ENCODE peak calls at places on chromosomes 11 and 22, in six cellular contexts. N is HCT116, B is GM12878, D is H1, V is K562, Z is HepG2. E is an unnamed sample.

GRCh38 chr22:24433868-24434471 is 6.6 kb downstream of the ADORA2A start:
- DNase-seq in N (no peak), B (peak), D (no peak), V (no peak), Z (no peak), E (no peak)

GRCh38 chr11:93633835-93634234 is 27.6 kb upstream of the CEP295 start:
- DNase-seq in N (no peak), B (no peak), D (no peak), V (no peak), Z (no peak), E (no peak)

GRCh38 chr11:3808846-3809623 is 675 bp downstream of the PGAP2 start:
- DNase-seq in N (peak), B (peak), D (no peak), V (peak), Z (peak), E (no peak)

GRCh38 chr11:32050256-32050655 is 40.6 kb upstream of the RCN1 start:
- DNase-seq in N (no peak), B (no peak), D (no peak), V (no peak), Z (no peak), E (no peak)

GRCh38 chr22:48679656-48680555 is 1147.8 kb downstream of the BRD1 start:
- DNase-seq in N (no peak), B (no peak), D (no peak), V (no peak), Z (no peak), E (no peak)

GRCh38 chr11:74142624-74143023 is 28.2 kb downstream of the C2CD3 start:
- DNase-seq in N (no peak), B (no peak), D (no peak), V (no peak), Z (no peak), E (no peak)

GRCh38 chr22:24409707-24410106 is 17.7 kb upstream of the ADORA2A start:
- DNase-seq in N (no peak), B (no peak), D (no peak), V (no peak), Z (no peak), E (no peak)

GRCh38 chr11:130601141-130601540 is 152.7 kb downstream of the ADAMTS15 start:
- DNase-seq in N (no peak), B (no peak), D (no peak), V (no peak), Z (no peak), E (no peak)

GRCh38 chr22:48853627-48854240 is 973.9 kb downstream of the BRD1 start:
- DNase-seq in N (no peak), B (no peak), D (no peak), V (no peak), Z (no peak), E (no peak)

GRCh38 chr22:26360169-26360885 is 68.7 kb upstream of the ASPHD2 start:
- DNase-seq in N (peak), B (peak), D (peak), V (peak), Z (peak), E (peak)

GRCh38 chr11:117750916-117751773 is 45.9 kb downstream of the DSCAML1 start:
- DNase-seq in N (no peak), B (no peak), D (no peak), V (no peak), Z (no peak), E (no peak)

GRCh38 chr11:67312187-67313021 is 9.1 kb downstream of the SSH3 start:
- DNase-seq in N (no peak), B (no peak), D (no peak), V (peak), Z (no peak), E (no peak)

GRCh38 chr22:46039531-46039930 is 62.6 kb upstream of the WNT7B start:
- DNase-seq in N (no peak), B (no peak), D (no peak), V (no peak), Z (no peak), E (no peak)

GRCh38 chr11:115117931-115118479 is 386.2 kb downstream of the CADM1 start:
- DNase-seq in N (no peak), B (no peak), D (peak), V (no peak), Z (no peak), E (no peak)

GRCh38 chr11:120964857-120965256 is 59.0 kb upstream of the TBCEL start:
- DNase-seq in N (no peak), B (no peak), D (no peak), V (no peak), Z (no peak), E (no peak)

GRCh38 chr11:14636119-14636518 is 7.5 kb upstream of the PDE3B start:
- DNase-seq in N (no peak), B (no peak), D (no peak), V (no peak), Z (no peak), E (no peak)

GRCh38 chr22:24435861-24436351 is 8.5 kb downstream of the ADORA2A start:
- DNase-seq in N (no peak), B (no peak), D (no peak), V (no peak), Z (no peak), E (no peak)

GRCh38 chr11:8757533-8757932 is 74.9 kb downstream of the RPL27A start:
- DNase-seq in N (no peak), B (no peak), D (no peak), V (no peak), Z (no peak), E (no peak)

GRCh38 chr11:1920909-1921575 is 1.5 kb downstream of the TNNT3 start:
- DNase-seq in N (no peak), B (no peak), D (no peak), V (no peak), Z (no peak), E (no peak)

GRCh38 chr11:215581-216037 is 8.1 kb downstream of the RIC8A start:
- DNase-seq in N (no peak), B (no peak), D (no peak), V (no peak), Z (no peak), E (no peak)

GRCh38 chr11:101759771-101760450 is 154.9 kb upstream of the CEP126 start:
- DNase-seq in N (peak), B (no peak), D (no peak), V (no peak), Z (peak), E (no peak)

GRCh38 chr11:27770576-27770975 is 70.3 kb upstream of the BDNF start:
- DNase-seq in N (peak), B (no peak), D (no peak), V (no peak), Z (no peak), E (no peak)

DNA sequence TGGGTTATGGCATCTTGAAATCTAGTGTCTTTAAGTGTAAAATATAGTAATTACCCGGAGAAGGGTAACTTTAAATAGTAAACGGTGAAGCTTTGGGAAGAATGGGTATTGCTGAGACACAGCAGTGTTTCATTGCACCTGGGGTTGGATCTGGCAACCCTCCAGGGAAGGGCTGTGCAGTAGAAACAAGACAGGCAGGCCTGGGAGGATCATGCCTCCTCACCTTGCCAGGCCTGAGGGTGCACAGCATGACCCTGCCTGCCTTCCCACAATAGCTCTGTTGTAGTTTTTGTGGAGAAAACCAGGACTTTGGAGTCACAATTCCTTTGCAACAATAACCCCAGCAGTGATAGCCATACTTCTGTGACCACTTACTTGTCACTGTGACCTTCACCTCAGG is 64.6 kb upstream of the ADSL start:
- DNase-seq in N (no peak), B (no peak), D (no peak), V (no peak), Z (no peak), E (no peak)
- TF ChIP-seq ZNF274 in N (no peak), B (no peak), D (no peak), V (no peak), Z (no peak), E (no peak)

DNA sequence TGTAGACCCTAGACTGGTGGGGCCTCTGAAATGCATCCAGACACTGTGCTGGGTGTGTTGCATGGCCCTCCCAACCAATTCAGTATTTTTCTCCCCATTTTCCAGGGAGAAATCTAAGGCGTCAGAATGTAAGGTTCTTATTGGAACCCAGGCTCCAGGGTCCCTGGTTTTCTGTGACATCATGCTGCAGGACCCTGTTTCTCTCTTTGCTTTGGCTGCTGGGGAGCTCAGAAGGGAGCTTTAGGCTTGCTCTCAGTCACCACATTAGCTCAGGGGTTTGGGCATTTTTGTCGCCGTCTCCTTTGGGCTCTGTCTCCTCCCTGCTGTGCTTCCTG is 2.9 kb downstream of the MYEOV start:
- DNase-seq in N (no peak), B (no peak), D (no peak), V (no peak), Z (no peak), E (no peak)
- H3K9ac ChIP-seq in N (peak), B (peak), D (no peak), V (peak), Z (peak), E (no peak)

GRCh38 chr11:19101803-19102520 is 15.0 kb upstream of the ZDHHC13 start:
- DNase-seq in N (no peak), B (no peak), D (no peak), V (no peak), Z (no peak), E (no peak)
- TF ChIP-seq YY1 in N (no peak), B (no peak), D (no peak), V (no peak), Z (no peak), E (no peak)

GRCh38 chr11:128872594-128872993 is 5.5 kb upstream of the KCNJ1 start:
- DNase-seq in N (no peak), B (no peak), D (no peak), V (no peak), Z (no peak), E (no peak)

GRCh38 chr11:128874406-128874805 is 7.3 kb upstream of the KCNJ1 start:
- DNase-seq in N (no peak), B (no peak), D (no peak), V (no peak), Z (no peak), E (no peak)

GRCh38 chr11:128877726-128878125 is 10.6 kb upstream of the KCNJ1 start:
- DNase-seq in N (no peak), B (no peak), D (no peak), V (no peak), Z (no peak), E (no peak)

GRCh38 chr11:128878455-128878854 is 11.4 kb upstream of the KCNJ1 start:
- DNase-seq in N (no peak), B (no peak), D (no peak), V (no peak), Z (no peak), E (no peak)

DNA sequence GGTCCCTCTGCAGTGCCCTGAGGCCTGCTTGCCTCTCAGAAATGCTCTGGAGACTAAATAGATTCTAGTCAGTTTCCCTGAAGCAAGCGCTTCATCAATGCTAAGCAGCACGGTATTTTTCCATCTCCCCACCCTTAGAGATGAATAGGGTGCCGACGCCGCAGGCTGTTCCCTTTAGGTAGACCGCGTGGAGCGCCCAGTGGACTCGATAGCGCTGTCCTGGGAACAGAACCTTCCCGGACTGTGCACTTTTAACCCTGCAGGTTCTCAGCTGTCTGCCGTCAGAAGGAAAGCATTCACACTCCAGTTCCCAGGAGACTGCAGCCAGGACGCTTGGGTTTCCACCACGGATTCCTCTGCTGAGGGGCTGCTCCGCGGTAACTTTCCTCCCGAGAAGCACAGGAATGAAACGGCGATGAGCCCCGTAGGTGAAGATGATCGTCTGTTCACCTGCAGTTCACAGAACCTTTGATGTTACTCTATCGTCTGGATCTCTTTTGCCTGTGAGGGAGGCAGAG is 9.1 kb upstream of the KCNJ1 start:
- DNase-seq in N (no peak), B (no peak), D (no peak), V (no peak), Z (no peak), E (no peak)
- TF ChIP-seq ZNF274 in N (no peak), B (no peak), D (no peak), V (no peak), Z (no peak), E (no peak)

DNA sequence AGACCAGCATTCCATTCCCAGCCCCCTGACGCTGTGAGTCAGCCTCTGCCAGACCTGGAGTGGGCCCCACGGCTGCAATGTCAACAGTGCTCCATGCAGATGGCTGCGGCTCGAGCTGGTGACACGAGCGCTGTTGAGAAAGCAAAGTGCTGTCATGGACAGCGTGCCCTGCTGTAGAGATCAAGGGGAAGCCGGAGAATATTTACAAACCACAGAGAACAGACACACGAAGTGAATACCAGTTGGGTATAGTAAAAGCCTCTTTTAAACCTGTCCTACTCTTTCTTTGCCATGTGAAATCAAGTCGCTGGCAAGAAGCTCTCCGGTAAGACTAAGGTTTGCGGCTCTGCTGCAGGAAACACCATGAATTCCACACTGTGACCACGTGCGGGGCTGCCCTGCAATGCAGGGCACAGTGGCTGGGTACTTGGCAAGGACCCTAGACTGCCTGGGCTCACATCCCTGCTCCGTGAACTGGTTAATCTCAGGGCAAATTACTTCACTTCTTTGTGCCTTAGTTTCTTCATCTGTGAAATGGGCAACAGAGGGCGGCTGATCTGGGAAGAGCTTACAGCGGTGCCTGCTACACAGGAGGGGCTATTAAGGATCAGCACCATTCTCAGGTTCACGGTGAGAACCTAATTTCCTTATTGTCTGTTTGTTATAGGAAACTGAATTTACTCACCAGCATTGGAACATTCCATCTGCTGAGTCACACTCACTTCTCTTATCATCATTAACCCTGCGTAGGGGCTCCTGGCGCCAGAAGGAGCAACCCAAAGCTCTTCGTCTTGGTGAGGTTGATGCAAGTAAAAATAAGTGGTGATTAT is 27.8 kb upstream of the ELFN2 start:
- DNase-seq in N (peak), B (no peak), D (no peak), V (peak), Z (peak), E (no peak)
- H3K9ac ChIP-seq in N (peak), B (no peak), D (no peak), V (no peak), Z (no peak), E (no peak)

GRCh38 chr22:38089474-38089851 is 5.5 kb upstream of the SLC16A8 start:
- DNase-seq in N (no peak), B (no peak), D (no peak), V (no peak), Z (no peak), E (no peak)
- TF ChIP-seq YY1 in N (no peak), B (no peak), D (no peak), V (no peak), Z (no peak), E (no peak)

GRCh38 chr11:122601131-122602125 is 54.1 kb upstream of the UBASH3B start:
- DNase-seq in N (no peak), B (no peak), D (no peak), V (no peak), Z (peak), E (no peak)
- TF ChIP-seq ZNF274 in N (no peak), B (no peak), D (no peak), V (no peak), Z (no peak), E (no peak)

DNA sequence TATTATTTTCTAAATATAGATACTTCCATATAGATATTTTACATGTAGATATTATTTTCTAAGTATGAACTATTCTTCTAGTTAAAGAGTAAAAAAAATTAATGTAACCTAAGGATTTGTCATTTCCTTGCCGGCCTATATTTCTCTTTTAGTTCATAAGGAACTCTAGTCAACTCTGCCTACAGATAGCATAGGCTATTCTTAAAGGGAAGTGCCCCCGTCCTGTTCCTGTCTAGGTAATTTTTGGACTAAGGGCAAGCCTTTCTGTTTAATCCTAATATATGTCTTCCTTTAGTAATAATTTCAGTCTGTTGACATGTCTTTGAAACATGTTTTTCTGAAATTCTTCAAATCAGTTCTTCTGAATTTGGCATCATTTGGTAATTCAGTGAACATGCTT is 161.9 kb downstream of the C11orf91 start:
- DNase-seq in N (no peak), B (no peak), D (no peak), V (no peak), Z (no peak), E (no peak)
- H3K9ac ChIP-seq in N (no peak), B (no peak), D (no peak), V (no peak), Z (no peak), E (no peak)

DNA sequence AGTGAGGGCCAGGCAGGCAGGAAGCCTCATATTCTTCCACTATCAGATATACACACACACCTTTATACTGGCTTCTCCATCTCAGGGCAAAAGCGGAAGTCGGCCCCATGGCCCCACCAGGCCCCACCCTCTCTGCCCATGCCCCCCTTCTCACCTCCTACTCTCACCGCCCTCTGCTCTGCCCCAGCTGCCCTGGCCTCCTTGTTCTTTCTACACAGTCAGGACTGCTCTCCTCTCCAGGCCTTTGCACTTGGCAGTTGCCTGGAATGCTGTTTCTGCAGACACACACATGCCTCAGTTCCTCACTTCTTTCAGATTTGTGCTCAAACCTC is 25.3 kb downstream of the OTOG start:
- DNase-seq in N (no peak), B (no peak), D (no peak), V (no peak), Z (no peak), E (no peak)
- TF ChIP-seq YY1 in N (no peak), B (no peak), D (no peak), V (no peak), Z (no peak), E (no peak)

DNA sequence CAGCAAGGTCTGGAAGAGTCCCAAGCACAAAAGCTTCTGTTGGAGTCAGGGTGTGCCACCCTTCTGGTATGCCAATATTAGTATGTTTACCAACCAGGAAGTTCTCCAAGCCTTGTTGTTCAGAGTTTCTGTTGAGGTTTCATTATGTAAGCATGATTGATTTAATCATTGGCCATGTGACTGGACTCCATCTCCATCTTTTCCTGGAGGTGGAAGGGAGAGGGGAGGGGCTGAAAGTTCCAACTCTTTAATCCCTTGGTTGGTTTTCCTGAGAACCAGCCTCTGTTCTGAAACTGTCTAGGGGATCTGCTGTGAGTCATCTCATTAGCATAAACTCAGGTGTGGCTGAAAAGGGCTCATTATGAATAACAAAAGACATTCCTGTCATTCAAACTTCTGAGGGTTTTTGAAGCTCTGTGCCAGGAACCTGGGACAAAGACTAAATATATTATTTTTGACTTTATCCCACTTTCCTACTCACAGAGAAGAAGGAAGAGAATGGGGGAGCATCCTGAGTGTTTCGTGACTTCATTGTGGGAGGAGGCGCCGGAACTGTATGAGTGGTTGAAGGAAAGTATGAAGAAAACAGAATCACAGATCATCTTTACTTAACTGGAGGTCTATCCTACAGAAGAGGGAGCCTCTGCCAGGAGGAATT is 138.2 kb downstream of the NECTIN1 start:
- DNase-seq in N (no peak), B (no peak), D (no peak), V (no peak), Z (no peak), E (peak)
- TF ChIP-seq ZNF274 in N (no peak), B (no peak), D (no peak), V (no peak), Z (no peak), E (no peak)

E was measured in NT2/D1.